ENCODE peak calls at places on chromosome 1, in eight cellular contexts. U is HCT116, V is left ventricle myocardium inferior, O is AG10803, S is fibroblast of mammary gland, K is choroid plexus epithelial cell, N is BJ, X is lower lobe of right lung. Z is an unnamed sample.

GRCh38 chr1:185369786-185370185 is 52.7 kb upstream of the IVNS1ABP start:
- DNase-seq in U (no peak), V (no peak), O (peak; percentile 32), S (peak; percentile 70), K (no peak), N (no peak), X (no peak), Z (no peak)

GRCh38 chr1:176696109-176696508 is 233.1 kb downstream of the PAPPA2 start:
- DNase-seq in U (no peak), V (no peak), O (no peak), S (peak; percentile 73), K (peak; percentile 5), N (no peak), X (peak; percentile 48), Z (no peak)

GRCh38 chr1:17636612-17637011 is 97.1 kb downstream of the ARHGEF10L start:
- DNase-seq in U (no peak), V (no peak), O (peak; percentile 45), S (peak; percentile 53), K (peak; percentile 18), N (no peak), X (no peak), Z (peak; percentile 18)

GRCh38 chr1:156103521-156103947 is 11.0 kb upstream of the LMNA start:
- DNase-seq in U (no peak), V (no peak), O (peak; percentile 87), S (peak; percentile 80), K (no peak), N (no peak), X (no peak), Z (no peak)

GRCh38 chr1:8388732-8389562 is 71.0 kb downstream of the SLC45A1 start:
- DNase-seq in U (no peak), V (no peak), O (no peak), S (no peak), K (no peak), N (no peak), X (no peak), Z (no peak)

GRCh38 chr1:174040387-174040786 is 18.2 kb upstream of the RC3H1 start:
- DNase-seq in U (peak; percentile 49), V (no peak), O (peak; percentile 59), S (peak; percentile 94), K (peak; percentile 86), N (no peak), X (no peak), Z (no peak)

GRCh38 chr1:180935326-180936109 is 22.8 kb downstream of the KIAA1614 start:
- DNase-seq in U (no peak), V (no peak), O (no peak), S (no peak), K (no peak), N (no peak), X (no peak), Z (no peak)

GRCh38 chr1:109963864-109964263 is 20.7 kb upstream of the AHCYL1 start:
- DNase-seq in U (no peak), V (no peak), O (no peak), S (peak; percentile 77), K (peak; percentile 52), N (no peak), X (no peak), Z (peak; percentile 63)

GRCh38 chr1:223258751-223259177 is 105.2 kb downstream of the SUSD4 start:
- DNase-seq in U (no peak), V (no peak), O (peak; percentile 56), S (peak; percentile 60), K (peak; percentile 50), N (no peak), X (no peak), Z (peak; percentile 51)

GRCh38 chr1:234722904-234723588 is 113.1 kb upstream of the IRF2BP2 start:
- DNase-seq in U (peak; percentile 79), V (peak; percentile 67), O (peak; percentile 95), S (peak; percentile 97), K (peak; percentile 94), N (peak; percentile 74), X (no peak), Z (peak; percentile 62)

GRCh38 chr1:156896490-156897033 is 3.0 kb downstream of the PEAR1 start:
- DNase-seq in U (peak; percentile 46), V (no peak), O (peak; percentile 94), S (peak; percentile 91), K (peak; percentile 69), N (peak; percentile 70), X (peak; percentile 45), Z (peak; percentile 56)

GRCh38 chr1:78536427-78536826 is 45.7 kb downstream of the PTGFR start:
- DNase-seq in U (no peak), V (no peak), O (peak; percentile 51), S (peak; percentile 53), K (peak; percentile 13), N (peak; percentile 9), X (no peak), Z (no peak)

GRCh38 chr1:150696590-150696989 is 364 bp downstream of the GOLPH3L start:
- DNase-seq in U (no peak), V (no peak), O (no peak), S (no peak), K (no peak), N (no peak), X (no peak), Z (no peak)

GRCh38 chr1:234921266-234922062 is 207.2 kb downstream of the TOMM20 start:
- DNase-seq in U (no peak), V (no peak), O (peak; percentile 58), S (no peak), K (peak; percentile 63), N (no peak), X (peak; percentile 63), Z (no peak)

GRCh38 chr1:156581661-156582387 is 2.3 kb downstream of the TTC24 start:
- DNase-seq in U (no peak), V (no peak), O (no peak), S (no peak), K (no peak), N (no peak), X (no peak), Z (no peak)

GRCh38 chr1:80153762-80154555 is 1147.4 kb upstream of the ADGRL4 start:
- DNase-seq in U (no peak), V (no peak), O (peak; percentile 8), S (peak; percentile 0), K (no peak), N (no peak), X (no peak), Z (peak; percentile 0)

GRCh38 chr1:219085988-219086387 is 87.7 kb upstream of the LYPLAL1 start:
- DNase-seq in U (no peak), V (no peak), O (peak; percentile 66), S (peak; percentile 71), K (peak; percentile 61), N (no peak), X (no peak), Z (no peak)

GRCh38 chr1:20405051-20405754 is 80.8 kb downstream of the CAMK2N1 start:
- DNase-seq in U (no peak), V (no peak), O (no peak), S (no peak), K (no peak), N (no peak), X (no peak), Z (no peak)

GRCh38 chr1:20402585-20403422 is 83.2 kb downstream of the CAMK2N1 start:
- DNase-seq in U (no peak), V (no peak), O (no peak), S (no peak), K (peak; percentile 19), N (no peak), X (no peak), Z (no peak)

GRCh38 chr1:20405893-20406604 is 80.0 kb downstream of the CAMK2N1 start:
- DNase-seq in U (no peak), V (no peak), O (peak; percentile 86), S (peak; percentile 97), K (peak; percentile 13), N (no peak), X (no peak), Z (peak; percentile 91)

GRCh38 chr1:20403423-20404145 is 82.4 kb downstream of the CAMK2N1 start:
- DNase-seq in U (no peak), V (no peak), O (no peak), S (no peak), K (no peak), N (no peak), X (no peak), Z (no peak)

GRCh38 chr1:20404466-20404865 is 81.5 kb downstream of the CAMK2N1 start:
- DNase-seq in U (no peak), V (no peak), O (no peak), S (no peak), K (no peak), N (no peak), X (no peak), Z (no peak)
- H3K4me3 ChIP-seq in U (no peak overlapping the region), V (no peak overlapping the region), O (no peak overlapping the region), S (no peak overlapping the region), K (no peak overlapping the region), N (no peak overlapping the region), X (no peak overlapping the region), Z (no peak overlapping the region)

DNA sequence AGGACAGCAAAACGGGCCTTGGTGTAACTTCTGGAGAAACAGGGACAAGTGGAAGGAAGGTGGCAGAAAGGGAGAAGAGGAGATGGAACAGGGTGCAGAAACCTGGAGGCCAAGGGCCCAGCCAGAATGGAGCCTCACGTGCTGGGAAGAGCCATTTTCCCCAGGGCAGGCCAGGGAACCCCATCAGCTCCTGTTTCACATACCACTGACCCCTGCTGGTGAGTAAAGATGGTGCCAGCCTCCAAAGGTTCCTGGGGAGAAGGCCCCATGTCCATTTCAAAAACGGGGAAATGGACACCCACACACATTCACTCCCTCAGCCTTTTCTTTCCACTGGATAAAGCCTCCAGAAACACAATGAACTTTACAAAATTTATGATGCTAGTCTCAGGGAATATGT is 57.6 kb upstream of the JUN start:
- DNase-seq in U (no peak), V (no peak), O (no peak), S (peak; percentile 19), K (no peak), N (no peak), X (peak; percentile 53), Z (no peak)
- TF ChIP-seq CTCF in U (peak; percentile 51), V (peak; percentile 44), O (peak; percentile 25), S (peak; percentile 35), K (peak; percentile 50), N (peak; percentile 21), X (peak; percentile 50), Z (peak; percentile 28)

DNA sequence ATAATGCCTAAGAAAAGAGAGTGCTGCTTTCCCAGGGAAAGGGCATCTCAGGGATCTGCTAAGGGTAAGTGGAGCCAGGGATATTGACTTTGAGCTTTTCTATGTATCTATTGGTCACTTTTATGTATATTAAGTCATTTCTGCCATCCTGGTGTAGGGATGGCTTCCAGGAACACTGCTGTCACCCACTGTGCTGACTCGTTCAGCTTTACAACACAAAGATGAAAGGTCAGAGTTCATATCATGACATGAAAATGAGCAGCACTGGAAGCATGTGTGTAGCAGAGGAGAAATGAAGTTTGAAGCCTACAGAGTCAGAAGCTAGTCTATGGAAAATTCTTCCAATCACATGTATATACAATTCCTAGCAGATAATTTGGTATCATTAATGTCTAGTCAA is 37.1 kb upstream of the RGS8 start:
- DNase-seq in U (no peak), V (no peak), O (no peak), S (no peak), K (no peak), N (no peak), X (no peak), Z (no peak)
- H3K4me3 ChIP-seq in U (no peak overlapping the region), V (no peak overlapping the region), O (no peak overlapping the region), S (no peak overlapping the region), K (no peak overlapping the region), N (no peak overlapping the region), X (no peak overlapping the region), Z (no peak overlapping the region)

DNA sequence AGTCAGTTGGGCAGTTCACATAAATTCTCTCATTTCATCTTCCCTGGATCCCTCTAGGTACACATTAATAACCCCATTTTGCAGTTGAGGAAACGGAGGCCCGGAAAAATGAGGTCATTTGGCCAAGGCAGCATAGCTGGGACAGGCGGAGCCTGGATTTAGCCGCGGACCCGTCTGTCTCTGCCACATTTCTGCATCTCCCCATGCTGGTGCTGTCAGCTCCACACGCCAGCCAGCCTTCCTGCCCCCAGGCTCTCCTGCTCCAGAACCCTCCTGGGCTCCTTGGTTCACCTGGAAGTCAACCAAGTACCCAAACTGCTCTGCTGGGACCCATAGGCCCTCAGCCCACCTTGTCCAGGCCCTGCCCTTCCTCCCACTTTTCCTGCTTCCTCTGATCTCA is 7.6 kb downstream of the FOXO6 start:
- DNase-seq in U (no peak), V (no peak), O (no peak), S (no peak), K (no peak), N (no peak), X (no peak), Z (no peak)
- TF ChIP-seq CTCF in U (no peak), V (no peak), O (no peak), S (no peak), K (no peak), N (no peak), X (no peak), Z (no peak)

Z was measured in astrocyte of the cerebellum.